ENCODE peak calls at places on chromosomes 6 and 20, in seven cellular contexts. One of them, this sample, is unnamed.

GRCh38 chr6:36938536-36938935 is 16.0 kb upstream of the PI16 start:
- DNase-seq in K562: no peak
- DNase-seq in fibroblast of lung: peak
- DNase-seq in astrocyte of the spinal cord: peak
- DNase-seq in tibial artery: no peak
- DNase-seq in foreskin fibroblast: peak
- DNase-seq in uterus: no peak
- DNase-seq in this sample: peak

GRCh38 chr20:881051-881820 is 34.9 kb downstream of the ANGPT4 start:
- DNase-seq in K562: no peak
- DNase-seq in fibroblast of lung: peak
- DNase-seq in astrocyte of the spinal cord: peak
- DNase-seq in tibial artery: no peak
- DNase-seq in foreskin fibroblast: peak
- DNase-seq in uterus: no peak
- DNase-seq in this sample: peak

GRCh38 chr20:63777614-63778013 is 38.0 kb downstream of the SLC2A4RG start:
- DNase-seq in K562: no peak
- DNase-seq in fibroblast of lung: no peak
- DNase-seq in astrocyte of the spinal cord: no peak
- DNase-seq in tibial artery: no peak
- DNase-seq in foreskin fibroblast: no peak
- DNase-seq in uterus: no peak
- DNase-seq in this sample: no peak

GRCh38 chr6:166826264-166826663 is 130.1 kb downstream of the RNASET2 start:
- DNase-seq in K562: no peak
- DNase-seq in fibroblast of lung: peak
- DNase-seq in astrocyte of the spinal cord: no peak
- DNase-seq in tibial artery: no peak
- DNase-seq in foreskin fibroblast: no peak
- DNase-seq in uterus: no peak
- DNase-seq in this sample: no peak

GRCh38 chr20:51837876-51838420 is 35.6 kb upstream of the SALL4 start:
- DNase-seq in K562: no peak
- DNase-seq in fibroblast of lung: no peak
- DNase-seq in astrocyte of the spinal cord: no peak
- DNase-seq in tibial artery: no peak
- DNase-seq in foreskin fibroblast: no peak
- DNase-seq in uterus: no peak
- DNase-seq in this sample: no peak

GRCh38 chr6:142289687-142290086 is 12.1 kb upstream of the ADGRG6 start:
- DNase-seq in K562: no peak
- DNase-seq in fibroblast of lung: no peak
- DNase-seq in astrocyte of the spinal cord: no peak
- DNase-seq in tibial artery: no peak
- DNase-seq in foreskin fibroblast: no peak
- DNase-seq in uterus: no peak
- DNase-seq in this sample: no peak

GRCh38 chr6:31465185-31465536 is 32.8 kb upstream of the MICB start:
- DNase-seq in K562: no peak
- DNase-seq in fibroblast of lung: no peak
- DNase-seq in astrocyte of the spinal cord: no peak
- DNase-seq in tibial artery: no peak
- DNase-seq in foreskin fibroblast: no peak
- DNase-seq in uterus: no peak
- DNase-seq in this sample: no peak

GRCh38 chr6:152472325-152472724 is 164.8 kb downstream of the SYNE1 start:
- DNase-seq in K562: no peak
- DNase-seq in fibroblast of lung: peak
- DNase-seq in astrocyte of the spinal cord: no peak
- DNase-seq in tibial artery: no peak
- DNase-seq in foreskin fibroblast: no peak
- DNase-seq in uterus: no peak
- DNase-seq in this sample: no peak

GRCh38 chr6:143333749-143334520 is 116.6 kb downstream of the ADAT2 start:
- DNase-seq in K562: no peak
- DNase-seq in fibroblast of lung: no peak
- DNase-seq in astrocyte of the spinal cord: peak
- DNase-seq in tibial artery: no peak
- DNase-seq in foreskin fibroblast: no peak
- DNase-seq in uterus: no peak
- DNase-seq in this sample: no peak

GRCh38 chr20:24991897-24992419 is 593 bp downstream of the APMAP start:
- DNase-seq in K562: peak
- DNase-seq in fibroblast of lung: peak
- DNase-seq in astrocyte of the spinal cord: no peak
- DNase-seq in tibial artery: peak
- DNase-seq in foreskin fibroblast: no peak
- DNase-seq in uterus: peak
- DNase-seq in this sample: no peak

GRCh38 chr6:137731960-137732616 is 135.0 kb upstream of the TNFAIP3 start:
- DNase-seq in K562: no peak
- DNase-seq in fibroblast of lung: peak
- DNase-seq in astrocyte of the spinal cord: peak
- DNase-seq in tibial artery: no peak
- DNase-seq in foreskin fibroblast: peak
- DNase-seq in uterus: no peak
- DNase-seq in this sample: peak

GRCh38 chr20:33442136-33443005 is 1.2 kb downstream of the SNTA1 start:
- DNase-seq in K562: no peak
- DNase-seq in fibroblast of lung: no peak
- DNase-seq in astrocyte of the spinal cord: no peak
- DNase-seq in tibial artery: no peak
- DNase-seq in foreskin fibroblast: no peak
- DNase-seq in uterus: no peak
- DNase-seq in this sample: no peak

GRCh38 chr6:169045486-169045885 is 208.2 kb downstream of the THBS2 start:
- DNase-seq in K562: no peak
- DNase-seq in fibroblast of lung: no peak
- DNase-seq in astrocyte of the spinal cord: no peak
- DNase-seq in tibial artery: peak
- DNase-seq in foreskin fibroblast: no peak
- DNase-seq in uterus: no peak
- DNase-seq in this sample: no peak

GRCh38 chr6:40585661-40586269 is 1.4 kb downstream of the LRFN2 start:
- DNase-seq in K562: no peak
- DNase-seq in fibroblast of lung: no peak
- DNase-seq in astrocyte of the spinal cord: no peak
- DNase-seq in tibial artery: no peak
- DNase-seq in foreskin fibroblast: no peak
- DNase-seq in uterus: no peak
- DNase-seq in this sample: no peak

GRCh38 chr20:46941404-46941803 is 46.8 kb downstream of the EYA2 start:
- DNase-seq in K562: no peak
- DNase-seq in fibroblast of lung: no peak
- DNase-seq in astrocyte of the spinal cord: no peak
- DNase-seq in tibial artery: no peak
- DNase-seq in foreskin fibroblast: no peak
- DNase-seq in uterus: no peak
- DNase-seq in this sample: no peak

GRCh38 chr6:150079604-150080003 is 10.7 kb upstream of the ULBP3 start:
- DNase-seq in K562: no peak
- DNase-seq in fibroblast of lung: peak
- DNase-seq in astrocyte of the spinal cord: peak
- DNase-seq in tibial artery: peak
- DNase-seq in foreskin fibroblast: no peak
- DNase-seq in uterus: no peak
- DNase-seq in this sample: no peak

GRCh38 chr6:18585032-18585573 is 198.0 kb downstream of the RNF144B start:
- DNase-seq in K562: peak
- DNase-seq in fibroblast of lung: peak
- DNase-seq in astrocyte of the spinal cord: peak
- DNase-seq in tibial artery: no peak
- DNase-seq in foreskin fibroblast: peak
- DNase-seq in uterus: no peak
- DNase-seq in this sample: peak

GRCh38 chr20:52191132-52191435 is 495 bp downstream of the ZFP64 start:
- DNase-seq in K562: no peak
- DNase-seq in fibroblast of lung: no peak
- DNase-seq in astrocyte of the spinal cord: no peak
- DNase-seq in tibial artery: no peak
- DNase-seq in foreskin fibroblast: peak
- DNase-seq in uterus: no peak
- DNase-seq in this sample: no peak

GRCh38 chr6:167031082-167031709 is 32.0 kb downstream of the CEP43 start:
- DNase-seq in K562: no peak
- DNase-seq in fibroblast of lung: peak
- DNase-seq in astrocyte of the spinal cord: no peak
- DNase-seq in tibial artery: no peak
- DNase-seq in foreskin fibroblast: no peak
- DNase-seq in uterus: no peak
- DNase-seq in this sample: no peak

GRCh38 chr20:41213150-41213820 is 75.9 kb downstream of the PLCG1 start:
- DNase-seq in K562: no peak
- DNase-seq in fibroblast of lung: peak
- DNase-seq in astrocyte of the spinal cord: peak
- DNase-seq in tibial artery: no peak
- DNase-seq in foreskin fibroblast: peak
- DNase-seq in uterus: no peak
- DNase-seq in this sample: no peak

GRCh38 chr20:55424446-55424845 is 580.9 kb downstream of the CBLN4 start:
- DNase-seq in K562: no peak
- DNase-seq in fibroblast of lung: no peak
- DNase-seq in astrocyte of the spinal cord: no peak
- DNase-seq in tibial artery: no peak
- DNase-seq in foreskin fibroblast: no peak
- DNase-seq in uterus: no peak
- DNase-seq in this sample: no peak

GRCh38 chr6:136775548-136775947 is 16.7 kb downstream of the MAP3K5 start:
- DNase-seq in K562: no peak
- DNase-seq in fibroblast of lung: peak
- DNase-seq in astrocyte of the spinal cord: peak
- DNase-seq in tibial artery: no peak
- DNase-seq in foreskin fibroblast: no peak
- DNase-seq in uterus: no peak
- DNase-seq in this sample: peak

GRCh38 chr6:17530321-17530835 is 69.7 kb upstream of the FAM8A1 start:
- DNase-seq in K562: no peak
- DNase-seq in fibroblast of lung: no peak
- DNase-seq in astrocyte of the spinal cord: no peak
- DNase-seq in tibial artery: no peak
- DNase-seq in foreskin fibroblast: no peak
- DNase-seq in uterus: no peak
- DNase-seq in this sample: no peak

GRCh38 chr6:117605169-117605826 is 3.0 kb upstream of the GOPC start:
- DNase-seq in K562: peak
- DNase-seq in fibroblast of lung: peak
- DNase-seq in astrocyte of the spinal cord: peak
- DNase-seq in tibial artery: no peak
- DNase-seq in foreskin fibroblast: peak
- DNase-seq in uterus: peak
- DNase-seq in this sample: peak

GRCh38 chr6:33010356-33010755 is 965 bp upstream of the HLA-DOA start:
- DNase-seq in K562: no peak
- DNase-seq in fibroblast of lung: no peak
- DNase-seq in astrocyte of the spinal cord: no peak
- DNase-seq in tibial artery: no peak
- DNase-seq in foreskin fibroblast: no peak
- DNase-seq in uterus: no peak
- DNase-seq in this sample: no peak

GRCh38 chr20:54098044-54098443 is 27.6 kb upstream of the BCAS1 start:
- DNase-seq in K562: no peak
- DNase-seq in fibroblast of lung: peak
- DNase-seq in astrocyte of the spinal cord: no peak
- DNase-seq in tibial artery: no peak
- DNase-seq in foreskin fibroblast: no peak
- DNase-seq in uterus: no peak
- DNase-seq in this sample: no peak

GRCh38 chr6:139977887-139978332 is 603.5 kb upstream of the CITED2 start:
- DNase-seq in K562: no peak
- DNase-seq in fibroblast of lung: peak
- DNase-seq in astrocyte of the spinal cord: peak
- DNase-seq in tibial artery: peak
- DNase-seq in foreskin fibroblast: peak
- DNase-seq in uterus: no peak
- DNase-seq in this sample: peak

GRCh38 chr6:107658920-107659879 is 164.9 kb downstream of the SCML4 start:
- DNase-seq in K562: no peak
- DNase-seq in fibroblast of lung: peak
- DNase-seq in astrocyte of the spinal cord: peak
- DNase-seq in tibial artery: no peak
- DNase-seq in foreskin fibroblast: no peak
- DNase-seq in uterus: no peak
- DNase-seq in this sample: no peak

GRCh38 chr6:26216015-26216885 is 129.0 kb downstream of the HFE start:
- DNase-seq in K562: peak
- DNase-seq in fibroblast of lung: peak
- DNase-seq in astrocyte of the spinal cord: peak
- DNase-seq in tibial artery: peak
- DNase-seq in foreskin fibroblast: peak
- DNase-seq in uterus: peak
- DNase-seq in this sample: peak
- TF ChIP-seq CTCF in K562: no peak
- TF ChIP-seq CTCF in fibroblast of lung: no peak
- TF ChIP-seq CTCF in astrocyte of the spinal cord: no peak
- TF ChIP-seq CTCF in tibial artery: no peak
- TF ChIP-seq CTCF in foreskin fibroblast: no peak
- TF ChIP-seq CTCF in uterus: no peak
- TF ChIP-seq CTCF in this sample: no peak

GRCh38 chr20:17465236-17465635 is 65.9 kb downstream of the BFSP1 start:
- DNase-seq in K562: no peak
- DNase-seq in fibroblast of lung: no peak
- DNase-seq in astrocyte of the spinal cord: no peak
- DNase-seq in tibial artery: no peak
- DNase-seq in foreskin fibroblast: no peak
- DNase-seq in uterus: no peak
- DNase-seq in this sample: no peak
- H3K4me3 ChIP-seq in K562: no peak
- H3K4me3 ChIP-seq in fibroblast of lung: no peak
- H3K4me3 ChIP-seq in astrocyte of the spinal cord: no peak
- H3K4me3 ChIP-seq in tibial artery: no peak
- H3K4me3 ChIP-seq in foreskin fibroblast: no peak
- H3K4me3 ChIP-seq in uterus: no peak
- H3K4me3 ChIP-seq in this sample: no peak

DNA sequence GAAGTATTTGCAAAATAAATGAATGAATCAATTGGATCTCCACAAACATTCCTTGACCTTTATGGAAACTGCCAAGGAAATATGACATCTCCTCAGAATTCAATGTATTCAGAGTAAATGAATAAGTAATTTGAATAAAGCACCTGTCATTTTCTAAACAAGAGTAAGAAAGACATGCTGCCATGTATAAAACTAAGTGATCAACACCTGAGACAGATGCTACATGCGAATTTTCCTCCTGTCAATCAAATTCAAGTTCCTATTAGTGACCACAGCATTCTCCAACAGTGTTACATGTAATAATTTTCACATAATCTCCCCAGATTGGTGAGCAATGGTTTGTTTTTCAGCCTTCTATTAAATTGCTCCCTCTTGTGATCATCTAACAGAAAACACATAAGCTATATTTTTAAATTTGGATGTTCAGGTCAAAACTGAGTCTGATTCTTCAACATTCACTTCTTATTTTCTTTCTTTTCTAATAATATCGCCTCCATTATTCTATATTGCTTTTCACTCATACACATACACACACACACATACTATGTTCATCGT is 163.2 kb upstream of the RNF217 start:
- DNase-seq in K562: no peak
- DNase-seq in fibroblast of lung: no peak
- DNase-seq in astrocyte of the spinal cord: no peak
- DNase-seq in tibial artery: no peak
- DNase-seq in foreskin fibroblast: no peak
- DNase-seq in uterus: no peak
- DNase-seq in this sample: no peak
- TF ChIP-seq CTCF in K562: peak
- TF ChIP-seq CTCF in fibroblast of lung: peak
- TF ChIP-seq CTCF in astrocyte of the spinal cord: peak
- TF ChIP-seq CTCF in tibial artery: no peak
- TF ChIP-seq CTCF in foreskin fibroblast: no peak
- TF ChIP-seq CTCF in uterus: no peak
- TF ChIP-seq CTCF in this sample: no peak

GRCh38 chr6:12116978-12117377 is 104.9 kb downstream of the HIVEP1 start:
- DNase-seq in K562: no peak
- DNase-seq in fibroblast of lung: no peak
- DNase-seq in astrocyte of the spinal cord: no peak
- DNase-seq in tibial artery: no peak
- DNase-seq in foreskin fibroblast: no peak
- DNase-seq in uterus: no peak
- DNase-seq in this sample: no peak
- H3K4me3 ChIP-seq in K562: no peak
- H3K4me3 ChIP-seq in fibroblast of lung: no peak
- H3K4me3 ChIP-seq in astrocyte of the spinal cord: no peak
- H3K4me3 ChIP-seq in tibial artery: no peak
- H3K4me3 ChIP-seq in foreskin fibroblast: no peak
- H3K4me3 ChIP-seq in uterus: no peak
- H3K4me3 ChIP-seq in this sample: no peak